ENCODE peak calls at places on chromosomes 2 and 18, in nine cellular contexts. K, Z, J, Y, P, X, I, D and U are unnamed samples.
A peak's percentile ranks its signal among the peaks of the same experiment; 100 is the strongest.

GRCh38 chr2:183207110-183207509 is 82.9 kb downstream of the NUP35 start:
- DNase-seq in I (no peak), Y (no peak), Z (no peak), X (no peak), P (no peak), D (peak; percentile 37), J (peak; percentile 11), K (no peak), U (no peak)

GRCh38 chr2:37698931-37699481 is 27.6 kb upstream of the CDC42EP3 start:
- DNase-seq in J (peak; percentile 83), X (no peak), D (peak; percentile 64), I (no peak), Y (no peak), K (no peak), P (no peak), Z (no peak), U (no peak)

GRCh38 chr2:210028178-210028577 is 25.7 kb downstream of the RPE start:
- DNase-seq in D (no peak), J (peak; percentile 26), P (no peak), Z (no peak), I (no peak), Y (no peak), K (no peak), X (no peak), U (no peak)

GRCh38 chr2:72083751-72084583 is 63.7 kb downstream of the CYP26B1 start:
- DNase-seq in P (no peak), X (no peak), Z (no peak), J (no peak), I (no peak), Y (no peak), K (no peak), D (no peak), U (no peak)

GRCh38 chr2:240588006-240588655 is 1.6 kb downstream of the CAPN10 start:
- DNase-seq in Z (no peak), K (no peak), I (no peak), D (no peak), X (no peak), P (no peak), J (no peak), Y (no peak), U (no peak)

GRCh38 chr2:188701836-188702235 is 272.3 kb upstream of the COL3A1 start:
- DNase-seq in Z (no peak), K (no peak), P (no peak), J (no peak), X (no peak), I (no peak), D (peak; percentile 78), Y (no peak), U (no peak)

GRCh38 chr2:224650815-224651439 is 65.2 kb downstream of the CCDC195 start:
- DNase-seq in Y (peak; percentile 51), P (peak; percentile 55), I (peak; percentile 39), X (peak; percentile 34), Z (peak; percentile 70), K (no peak), D (peak; percentile 55), J (peak; percentile 33), U (peak; percentile 39)

GRCh38 chr2:176473177-176473576 is 203.9 kb downstream of the MTX2 start:
- DNase-seq in Z (peak; percentile 97), K (no peak), X (no peak), Y (no peak), I (no peak), J (no peak), P (no peak), D (peak; percentile 53), U (peak; percentile 72)

GRCh38 chr2:41989503-41990180 is 58.2 kb upstream of the PKDCC start:
- DNase-seq in Y (no peak), X (no peak), D (peak; percentile 27), Z (peak; percentile 38), J (no peak), I (no peak), P (no peak), K (no peak), U (no peak)

GRCh38 chr2:79670198-79670597 is 157.3 kb downstream of the CTNNA2 start:
- DNase-seq in D (no peak), Y (no peak), Z (no peak), K (no peak), J (no peak), X (no peak), I (no peak), P (no peak), U (peak; percentile 43)

GRCh38 chr2:190717764-190718651 is 69.1 kb downstream of the NAB1 start:
- DNase-seq in X (peak; percentile 71), P (no peak), K (peak; percentile 60), Z (no peak), D (no peak), J (no peak), I (no peak), Y (no peak), U (peak; percentile 11)

GRCh38 chr2:45849491-45850283 is 198.2 kb downstream of the PRKCE start:
- DNase-seq in K (no peak), Z (peak; percentile 83), D (peak; percentile 57), J (no peak), Y (no peak), X (no peak), P (no peak), I (no peak), U (no peak)

GRCh38 chr2:3627500-3628100 is 30.4 kb upstream of the ALLC start:
- DNase-seq in J (no peak), X (no peak), K (no peak), D (no peak), I (no peak), Y (no peak), P (no peak), Z (no peak), U (no peak)

GRCh38 chr18:50162486-50163304 is 32.3 kb downstream of the MYO5B start:
- DNase-seq in D (no peak), I (no peak), P (no peak), K (no peak), X (no peak), Y (no peak), Z (no peak), J (peak; percentile 21), U (no peak)

GRCh38 chr2:225040862-225041209 is 1.4 kb downstream of the DOCK10 start:
- DNase-seq in Y (peak; percentile 13), I (peak; percentile 27), D (peak; percentile 40), J (no peak), X (no peak), Z (no peak), P (peak; percentile 69), K (peak; percentile 72), U (peak; percentile 39)

GRCh38 chr18:59996370-59996966 is 96.7 kb downstream of the PMAIP1 start:
- DNase-seq in X (peak; percentile 74), J (no peak), K (no peak), I (no peak), Y (no peak), D (peak; percentile 55), P (peak; percentile 29), Z (peak; percentile 62), U (peak; percentile 59)

GRCh38 chr2:204321910-204322765 is 223.1 kb upstream of the PARD3B start:
- DNase-seq in D (peak; percentile 61), X (no peak), I (no peak), K (no peak), P (no peak), Z (peak; percentile 12), Y (no peak), J (peak; percentile 23), U (peak; percentile 32)

GRCh38 chr2:20165677-20166509 is 59.0 kb downstream of the SDC1 start:
- DNase-seq in X (no peak), Z (no peak), J (no peak), K (peak; percentile 48), D (no peak), I (no peak), Y (no peak), P (no peak), U (peak; percentile 51)

GRCh38 chr18:75477913-75478312 is 50.4 kb upstream of the SMIM21 start:
- DNase-seq in X (no peak), P (no peak), J (no peak), Z (peak; percentile 21), K (no peak), I (no peak), D (peak; percentile 16), Y (no peak), U (no peak)

GRCh38 chr2:28250006-28250405 is 142.7 kb upstream of the FOSL2 start:
- DNase-seq in I (no peak), X (no peak), D (peak; percentile 64), P (no peak), Z (peak; percentile 82), Y (no peak), J (peak; percentile 78), K (no peak), U (no peak)

GRCh38 chr2:46490521-46491141 is 11.3 kb downstream of the TMEM247 start:
- DNase-seq in P (peak; percentile 87), K (no peak), I (no peak), X (no peak), J (no peak), Y (peak; percentile 69), Z (no peak), D (no peak), U (peak; percentile 81)

GRCh38 chr2:85846411-85846810 is 42.4 kb downstream of the ST3GAL5 start:
- DNase-seq in Z (no peak), D (peak; percentile 88), J (no peak), P (no peak), I (no peak), Y (no peak), K (no peak), X (no peak), U (no peak)

GRCh38 chr2:231530099-231531085 is at the start of gene NMUR1:
- DNase-seq in K (peak; percentile 92), J (no peak), X (no peak), P (no peak), D (no peak), I (peak; percentile 65), Z (no peak), Y (peak; percentile 80), U (peak; percentile 69)

GRCh38 chr18:26091047-26091630 is 726 bp upstream of the SS18 start:
- DNase-seq in Y (no peak), J (no peak), P (no peak), I (no peak), K (no peak), Z (peak; percentile 81), D (no peak), X (peak; percentile 82), U (peak; percentile 81)

GRCh38 chr2:85277416-85278158 is 50.2 kb downstream of the TGOLN2 start:
- DNase-seq in X (no peak), K (no peak), I (no peak), P (no peak), D (peak; percentile 69), Z (no peak), J (no peak), Y (no peak), U (no peak)

GRCh38 chr18:28411806-28412205 is 234.9 kb upstream of the CDH2 start:
- DNase-seq in D (peak; percentile 46), X (no peak), P (peak; percentile 14), K (no peak), J (no peak), I (no peak), Y (no peak), Z (peak; percentile 0), U (no peak)

GRCh38 chr2:95402370-95403203 is at the start of gene FAHD2A:
- DNase-seq in Z (peak; percentile 91), J (peak; percentile 83), K (peak; percentile 99), P (peak; percentile 91), X (peak; percentile 87), I (peak; percentile 87), D (peak; percentile 90), Y (peak; percentile 99), U (peak; percentile 97)

GRCh38 chr2:156399224-156399949 is 36.8 kb upstream of the GPD2 start:
- DNase-seq in J (no peak), D (peak; percentile 76), P (peak; percentile 7), Y (peak; percentile 10), I (no peak), X (no peak), K (no peak), Z (peak; percentile 79), U (no peak)

GRCh38 chr2:60849165-60849564 is 32.2 kb upstream of the REL start:
- DNase-seq in I (no peak), D (no peak), Y (no peak), J (no peak), Z (peak; percentile 32), K (no peak), P (no peak), X (no peak), U (no peak)